ENCODE peak calls at places on chromosomes 16 and 17, in nine cellular contexts. One of them, this sample, is unnamed.

GRCh38 chr16:83998091-83998490 is 30.0 kb downstream of the NECAB2 start:
- DNase-seq in mammary epithelial cell: no peak
- DNase-seq in nephron progenitor cell: no peak
- DNase-seq in fibroblast of mammary gland: no peak
- DNase-seq in type B pancreatic cell: no peak
- DNase-seq in AG10803: no peak
- DNase-seq in WERI-Rb-1: no peak
- DNase-seq in HFF-Myc: no peak
- DNase-seq in prostate gland: no peak
- DNase-seq in this sample: no peak

GRCh38 chr16:89841275-89841674 is 13.0 kb downstream of the SPIRE2 start:
- DNase-seq in mammary epithelial cell: no peak
- DNase-seq in nephron progenitor cell: no peak
- DNase-seq in fibroblast of mammary gland: no peak
- DNase-seq in type B pancreatic cell: no peak
- DNase-seq in AG10803: no peak
- DNase-seq in WERI-Rb-1: no peak
- DNase-seq in HFF-Myc: no peak
- DNase-seq in prostate gland: no peak
- DNase-seq in this sample: no peak

GRCh38 chr16:57758331-57759117 is 23.0 kb downstream of the KATNB1 start:
- DNase-seq in mammary epithelial cell: no peak
- DNase-seq in nephron progenitor cell: no peak
- DNase-seq in fibroblast of mammary gland: no peak
- DNase-seq in type B pancreatic cell: no peak
- DNase-seq in AG10803: no peak
- DNase-seq in WERI-Rb-1: no peak
- DNase-seq in HFF-Myc: no peak
- DNase-seq in prostate gland: no peak
- DNase-seq in this sample: no peak

GRCh38 chr16:72811188-72811720 is 236.7 kb downstream of the ZFHX3 start:
- DNase-seq in mammary epithelial cell: no peak
- DNase-seq in nephron progenitor cell: no peak
- DNase-seq in fibroblast of mammary gland: no peak
- DNase-seq in type B pancreatic cell: no peak
- DNase-seq in AG10803: no peak
- DNase-seq in WERI-Rb-1: no peak
- DNase-seq in HFF-Myc: no peak
- DNase-seq in prostate gland: no peak
- DNase-seq in this sample: no peak

GRCh38 chr16:75267631-75268264 is 16.3 kb upstream of the BCAR1 start:
- DNase-seq in mammary epithelial cell: peak
- DNase-seq in nephron progenitor cell: no peak
- DNase-seq in fibroblast of mammary gland: peak
- DNase-seq in type B pancreatic cell: no peak
- DNase-seq in AG10803: no peak
- DNase-seq in WERI-Rb-1: no peak
- DNase-seq in HFF-Myc: no peak
- DNase-seq in prostate gland: peak
- DNase-seq in this sample: no peak

GRCh38 chr17:75604034-75604695 is 16.6 kb downstream of the MYO15B start:
- DNase-seq in mammary epithelial cell: no peak
- DNase-seq in nephron progenitor cell: no peak
- DNase-seq in fibroblast of mammary gland: no peak
- DNase-seq in type B pancreatic cell: no peak
- DNase-seq in AG10803: peak
- DNase-seq in WERI-Rb-1: no peak
- DNase-seq in HFF-Myc: no peak
- DNase-seq in prostate gland: no peak
- DNase-seq in this sample: no peak

GRCh38 chr16:85275533-85276249 is 163.4 kb upstream of the CIBAR2 start:
- DNase-seq in mammary epithelial cell: peak
- DNase-seq in nephron progenitor cell: peak
- DNase-seq in fibroblast of mammary gland: peak
- DNase-seq in type B pancreatic cell: peak
- DNase-seq in AG10803: peak
- DNase-seq in WERI-Rb-1: peak
- DNase-seq in HFF-Myc: no peak
- DNase-seq in prostate gland: peak
- DNase-seq in this sample: peak

GRCh38 chr16:56931769-56932587 is at the start of gene HERPUD1:
- DNase-seq in mammary epithelial cell: peak
- DNase-seq in nephron progenitor cell: peak
- DNase-seq in fibroblast of mammary gland: peak
- DNase-seq in type B pancreatic cell: peak
- DNase-seq in AG10803: peak
- DNase-seq in WERI-Rb-1: peak
- DNase-seq in HFF-Myc: peak
- DNase-seq in prostate gland: peak
- DNase-seq in this sample: peak

GRCh38 chr16:50209548-50210265 is 56.6 kb downstream of the TENT4B start:
- DNase-seq in mammary epithelial cell: no peak
- DNase-seq in nephron progenitor cell: no peak
- DNase-seq in fibroblast of mammary gland: no peak
- DNase-seq in type B pancreatic cell: no peak
- DNase-seq in AG10803: no peak
- DNase-seq in WERI-Rb-1: peak
- DNase-seq in HFF-Myc: no peak
- DNase-seq in prostate gland: no peak
- DNase-seq in this sample: peak

GRCh38 chr16:25256821-25257503 is 683 bp downstream of the ZKSCAN2 start:
- DNase-seq in mammary epithelial cell: no peak
- DNase-seq in nephron progenitor cell: peak
- DNase-seq in fibroblast of mammary gland: no peak
- DNase-seq in type B pancreatic cell: no peak
- DNase-seq in AG10803: peak
- DNase-seq in WERI-Rb-1: peak
- DNase-seq in HFF-Myc: no peak
- DNase-seq in prostate gland: peak
- DNase-seq in this sample: peak

GRCh38 chr17:75492555-75493168 is 22.7 kb downstream of the CASKIN2 start:
- DNase-seq in mammary epithelial cell: no peak
- DNase-seq in nephron progenitor cell: no peak
- DNase-seq in fibroblast of mammary gland: no peak
- DNase-seq in type B pancreatic cell: no peak
- DNase-seq in AG10803: no peak
- DNase-seq in WERI-Rb-1: peak
- DNase-seq in HFF-Myc: no peak
- DNase-seq in prostate gland: no peak
- DNase-seq in this sample: no peak

GRCh38 chr16:19884021-19884485 is 595 bp downstream of the GPRC5B start:
- DNase-seq in mammary epithelial cell: no peak
- DNase-seq in nephron progenitor cell: peak
- DNase-seq in fibroblast of mammary gland: no peak
- DNase-seq in type B pancreatic cell: no peak
- DNase-seq in AG10803: no peak
- DNase-seq in WERI-Rb-1: no peak
- DNase-seq in HFF-Myc: no peak
- DNase-seq in prostate gland: no peak
- DNase-seq in this sample: peak

GRCh38 chr16:85940214-85940613 is 41.3 kb downstream of the IRF8 start:
- DNase-seq in mammary epithelial cell: no peak
- DNase-seq in nephron progenitor cell: no peak
- DNase-seq in fibroblast of mammary gland: no peak
- DNase-seq in type B pancreatic cell: no peak
- DNase-seq in AG10803: no peak
- DNase-seq in WERI-Rb-1: no peak
- DNase-seq in HFF-Myc: no peak
- DNase-seq in prostate gland: no peak
- DNase-seq in this sample: no peak

GRCh38 chr16:72487283-72487682 is 315.3 kb upstream of the PMFBP1 start:
- DNase-seq in mammary epithelial cell: no peak
- DNase-seq in nephron progenitor cell: no peak
- DNase-seq in fibroblast of mammary gland: no peak
- DNase-seq in type B pancreatic cell: no peak
- DNase-seq in AG10803: no peak
- DNase-seq in WERI-Rb-1: no peak
- DNase-seq in HFF-Myc: no peak
- DNase-seq in prostate gland: no peak
- DNase-seq in this sample: no peak

GRCh38 chr16:85426806-85427205 is 186.3 kb upstream of the GSE1 start:
- DNase-seq in mammary epithelial cell: no peak
- DNase-seq in nephron progenitor cell: peak
- DNase-seq in fibroblast of mammary gland: no peak
- DNase-seq in type B pancreatic cell: no peak
- DNase-seq in AG10803: no peak
- DNase-seq in WERI-Rb-1: no peak
- DNase-seq in HFF-Myc: no peak
- DNase-seq in prostate gland: no peak
- DNase-seq in this sample: no peak

GRCh38 chr17:7313890-7314718 is 1.1 kb downstream of the GPS2 start:
- DNase-seq in mammary epithelial cell: peak
- DNase-seq in nephron progenitor cell: no peak
- DNase-seq in fibroblast of mammary gland: peak
- DNase-seq in type B pancreatic cell: no peak
- DNase-seq in AG10803: peak
- DNase-seq in WERI-Rb-1: no peak
- DNase-seq in HFF-Myc: no peak
- DNase-seq in prostate gland: no peak
- DNase-seq in this sample: no peak

GRCh38 chr16:29745853-29746345 is at the start of gene C16orf54:
- DNase-seq in mammary epithelial cell: no peak
- DNase-seq in nephron progenitor cell: no peak
- DNase-seq in fibroblast of mammary gland: no peak
- DNase-seq in type B pancreatic cell: no peak
- DNase-seq in AG10803: no peak
- DNase-seq in WERI-Rb-1: no peak
- DNase-seq in HFF-Myc: no peak
- DNase-seq in prostate gland: no peak
- DNase-seq in this sample: no peak

GRCh38 chr17:71855000-71855399 is 265.8 kb upstream of the SOX9 start:
- DNase-seq in mammary epithelial cell: no peak
- DNase-seq in nephron progenitor cell: no peak
- DNase-seq in fibroblast of mammary gland: no peak
- DNase-seq in type B pancreatic cell: no peak
- DNase-seq in AG10803: no peak
- DNase-seq in WERI-Rb-1: no peak
- DNase-seq in HFF-Myc: no peak
- DNase-seq in prostate gland: no peak
- DNase-seq in this sample: no peak

GRCh38 chr17:8857919-8858318 is 9.6 kb downstream of the PIK3R6 start:
- DNase-seq in mammary epithelial cell: peak
- DNase-seq in nephron progenitor cell: no peak
- DNase-seq in fibroblast of mammary gland: peak
- DNase-seq in type B pancreatic cell: no peak
- DNase-seq in AG10803: peak
- DNase-seq in WERI-Rb-1: no peak
- DNase-seq in HFF-Myc: no peak
- DNase-seq in prostate gland: no peak
- DNase-seq in this sample: no peak

GRCh38 chr17:40809721-40810421 is 10.1 kb upstream of the KRT28 start:
- DNase-seq in mammary epithelial cell: no peak
- DNase-seq in nephron progenitor cell: no peak
- DNase-seq in fibroblast of mammary gland: no peak
- DNase-seq in type B pancreatic cell: no peak
- DNase-seq in AG10803: peak
- DNase-seq in WERI-Rb-1: no peak
- DNase-seq in HFF-Myc: no peak
- DNase-seq in prostate gland: no peak
- DNase-seq in this sample: no peak

GRCh38 chr16:58821886-58822285 is 87.8 kb upstream of the GOT2 start:
- DNase-seq in mammary epithelial cell: no peak
- DNase-seq in nephron progenitor cell: no peak
- DNase-seq in fibroblast of mammary gland: no peak
- DNase-seq in type B pancreatic cell: no peak
- DNase-seq in AG10803: no peak
- DNase-seq in WERI-Rb-1: no peak
- DNase-seq in HFF-Myc: no peak
- DNase-seq in prostate gland: no peak
- DNase-seq in this sample: no peak

GRCh38 chr17:72726936-72727335 is 365.6 kb downstream of the SLC39A11 start:
- DNase-seq in mammary epithelial cell: peak
- DNase-seq in nephron progenitor cell: no peak
- DNase-seq in fibroblast of mammary gland: peak
- DNase-seq in type B pancreatic cell: no peak
- DNase-seq in AG10803: no peak
- DNase-seq in WERI-Rb-1: no peak
- DNase-seq in HFF-Myc: no peak
- DNase-seq in prostate gland: no peak
- DNase-seq in this sample: no peak

DNA sequence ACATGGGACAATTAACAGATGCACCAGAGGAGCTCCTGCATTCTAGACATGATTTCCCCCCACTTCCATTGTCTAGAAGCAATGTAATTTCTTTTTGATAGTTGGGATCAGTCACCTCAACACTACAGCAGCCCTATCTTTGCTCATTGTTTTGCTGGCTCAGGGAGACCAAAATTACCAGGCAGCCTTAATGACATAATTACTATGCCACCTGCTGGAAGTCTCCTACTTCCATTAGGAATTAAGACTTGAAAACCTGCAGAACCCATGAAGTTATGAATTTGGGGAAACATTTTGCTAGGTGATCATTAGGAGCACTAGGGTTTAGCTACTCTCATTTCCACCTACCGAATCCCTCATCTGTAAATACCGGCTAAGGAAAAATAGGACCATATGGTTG is 312.0 kb upstream of the CA10 start:
- DNase-seq in mammary epithelial cell: no peak
- DNase-seq in nephron progenitor cell: no peak
- DNase-seq in fibroblast of mammary gland: no peak
- DNase-seq in type B pancreatic cell: no peak
- DNase-seq in AG10803: no peak
- DNase-seq in WERI-Rb-1: peak
- DNase-seq in HFF-Myc: no peak
- DNase-seq in prostate gland: no peak
- DNase-seq in this sample: no peak
- TF ChIP-seq CTCF in mammary epithelial cell: no peak
- TF ChIP-seq CTCF in nephron progenitor cell: no peak
- TF ChIP-seq CTCF in fibroblast of mammary gland: no peak
- TF ChIP-seq CTCF in type B pancreatic cell: no peak
- TF ChIP-seq CTCF in AG10803: no peak
- TF ChIP-seq CTCF in WERI-Rb-1: no peak
- TF ChIP-seq CTCF in HFF-Myc: no peak
- TF ChIP-seq CTCF in prostate gland: no peak
- TF ChIP-seq CTCF in this sample: no peak

GRCh38 chr17:31231852-31232251 is 65.2 kb downstream of the OMG start:
- DNase-seq in mammary epithelial cell: no peak
- DNase-seq in nephron progenitor cell: no peak
- DNase-seq in fibroblast of mammary gland: no peak
- DNase-seq in type B pancreatic cell: no peak
- DNase-seq in AG10803: no peak
- DNase-seq in WERI-Rb-1: no peak
- DNase-seq in HFF-Myc: no peak
- DNase-seq in prostate gland: no peak
- DNase-seq in this sample: no peak
- TF ChIP-seq CTCF in mammary epithelial cell: no peak
- TF ChIP-seq CTCF in nephron progenitor cell: no peak
- TF ChIP-seq CTCF in fibroblast of mammary gland: no peak
- TF ChIP-seq CTCF in type B pancreatic cell: no peak
- TF ChIP-seq CTCF in AG10803: no peak
- TF ChIP-seq CTCF in WERI-Rb-1: no peak
- TF ChIP-seq CTCF in HFF-Myc: no peak
- TF ChIP-seq CTCF in prostate gland: no peak
- TF ChIP-seq CTCF in this sample: no peak

GRCh38 chr16:1073566-1074378 is 1.2 kb downstream of the SSTR5 start:
- DNase-seq in mammary epithelial cell: no peak
- DNase-seq in nephron progenitor cell: no peak
- DNase-seq in fibroblast of mammary gland: no peak
- DNase-seq in type B pancreatic cell: no peak
- DNase-seq in AG10803: no peak
- DNase-seq in WERI-Rb-1: peak
- DNase-seq in HFF-Myc: no peak
- DNase-seq in prostate gland: no peak
- DNase-seq in this sample: peak
- TF ChIP-seq CTCF in mammary epithelial cell: peak
- TF ChIP-seq CTCF in nephron progenitor cell: peak
- TF ChIP-seq CTCF in fibroblast of mammary gland: no peak
- TF ChIP-seq CTCF in type B pancreatic cell: peak
- TF ChIP-seq CTCF in AG10803: no peak
- TF ChIP-seq CTCF in WERI-Rb-1: peak
- TF ChIP-seq CTCF in HFF-Myc: peak
- TF ChIP-seq CTCF in prostate gland: no peak
- TF ChIP-seq CTCF in this sample: peak

GRCh38 chr16:27230562-27230991 is 27.3 kb downstream of the KDM8 start:
- DNase-seq in mammary epithelial cell: no peak
- DNase-seq in nephron progenitor cell: no peak
- DNase-seq in fibroblast of mammary gland: no peak
- DNase-seq in type B pancreatic cell: no peak
- DNase-seq in AG10803: no peak
- DNase-seq in WERI-Rb-1: no peak
- DNase-seq in HFF-Myc: no peak
- DNase-seq in prostate gland: no peak
- DNase-seq in this sample: peak
- TF ChIP-seq CTCF in mammary epithelial cell: no peak
- TF ChIP-seq CTCF in nephron progenitor cell: no peak
- TF ChIP-seq CTCF in fibroblast of mammary gland: no peak
- TF ChIP-seq CTCF in type B pancreatic cell: no peak
- TF ChIP-seq CTCF in AG10803: no peak
- TF ChIP-seq CTCF in WERI-Rb-1: peak
- TF ChIP-seq CTCF in HFF-Myc: no peak
- TF ChIP-seq CTCF in prostate gland: no peak
- TF ChIP-seq CTCF in this sample: no peak

This sample was measured in WTC11.